ENCODE peak calls at places on chromosomes 11 and 22, in six cellular contexts. One of them, this sample, is unnamed.

GRCh38 chr11:64659417-64660144 is 63.4 kb downstream of the NRXN2 start:
- DNase-seq in esophagus squamous epithelium: no peak
- DNase-seq in fibroblast of lung: peak
- DNase-seq in neural progenitor cell: no peak
- DNase-seq in ovary: no peak
- DNase-seq in cardiac muscle cell: peak
- DNase-seq in this sample: peak

GRCh38 chr22:36052505-36052941 is 23.9 kb upstream of the RBFOX2 start:
- DNase-seq in esophagus squamous epithelium: no peak
- DNase-seq in fibroblast of lung: peak
- DNase-seq in neural progenitor cell: no peak
- DNase-seq in ovary: no peak
- DNase-seq in cardiac muscle cell: no peak
- DNase-seq in this sample: no peak

GRCh38 chr11:70243912-70244652 is 26.4 kb upstream of the PPFIA1 start:
- DNase-seq in esophagus squamous epithelium: no peak
- DNase-seq in fibroblast of lung: peak
- DNase-seq in neural progenitor cell: no peak
- DNase-seq in ovary: no peak
- DNase-seq in cardiac muscle cell: peak
- DNase-seq in this sample: peak

GRCh38 chr11:75919525-75919924 is 104.5 kb downstream of the UVRAG start:
- DNase-seq in esophagus squamous epithelium: no peak
- DNase-seq in fibroblast of lung: no peak
- DNase-seq in neural progenitor cell: no peak
- DNase-seq in ovary: no peak
- DNase-seq in cardiac muscle cell: no peak
- DNase-seq in this sample: peak

GRCh38 chr11:3735827-3736226 is 61.5 kb downstream of the NUP98 start:
- DNase-seq in esophagus squamous epithelium: no peak
- DNase-seq in fibroblast of lung: peak
- DNase-seq in neural progenitor cell: no peak
- DNase-seq in ovary: no peak
- DNase-seq in cardiac muscle cell: peak
- DNase-seq in this sample: no peak

GRCh38 chr11:32121012-32121411 is 30.1 kb downstream of the RCN1 start:
- DNase-seq in esophagus squamous epithelium: no peak
- DNase-seq in fibroblast of lung: no peak
- DNase-seq in neural progenitor cell: no peak
- DNase-seq in ovary: no peak
- DNase-seq in cardiac muscle cell: no peak
- DNase-seq in this sample: no peak

GRCh38 chr22:29726512-29727247 is 6.9 kb downstream of the CABP7 start:
- DNase-seq in esophagus squamous epithelium: no peak
- DNase-seq in fibroblast of lung: peak
- DNase-seq in neural progenitor cell: no peak
- DNase-seq in ovary: no peak
- DNase-seq in cardiac muscle cell: no peak
- DNase-seq in this sample: no peak

GRCh38 chr22:28931844-28932561 is 48.6 kb downstream of the ZNRF3 start:
- DNase-seq in esophagus squamous epithelium: no peak
- DNase-seq in fibroblast of lung: no peak
- DNase-seq in neural progenitor cell: no peak
- DNase-seq in ovary: no peak
- DNase-seq in cardiac muscle cell: no peak
- DNase-seq in this sample: no peak

GRCh38 chr11:118883368-118884071 is at the start of gene CXCR5:
- DNase-seq in esophagus squamous epithelium: no peak
- DNase-seq in fibroblast of lung: peak
- DNase-seq in neural progenitor cell: no peak
- DNase-seq in ovary: no peak
- DNase-seq in cardiac muscle cell: no peak
- DNase-seq in this sample: no peak

GRCh38 chr11:65872555-65873279 is at the start of gene EFEMP2:
- DNase-seq in esophagus squamous epithelium: no peak
- DNase-seq in fibroblast of lung: peak
- DNase-seq in neural progenitor cell: peak
- DNase-seq in ovary: peak
- DNase-seq in cardiac muscle cell: peak
- DNase-seq in this sample: no peak

GRCh38 chr22:47406896-47407295 is 644.4 kb downstream of the TBC1D22A start:
- DNase-seq in esophagus squamous epithelium: no peak
- DNase-seq in fibroblast of lung: no peak
- DNase-seq in neural progenitor cell: no peak
- DNase-seq in ovary: no peak
- DNase-seq in cardiac muscle cell: no peak
- DNase-seq in this sample: no peak

GRCh38 chr22:40006641-40007040 is 11.9 kb downstream of the FAM83F start:
- DNase-seq in esophagus squamous epithelium: no peak
- DNase-seq in fibroblast of lung: no peak
- DNase-seq in neural progenitor cell: no peak
- DNase-seq in ovary: no peak
- DNase-seq in cardiac muscle cell: no peak
- DNase-seq in this sample: no peak

GRCh38 chr11:12118940-12119339 is 8.6 kb downstream of the MICAL2 start:
- DNase-seq in esophagus squamous epithelium: no peak
- DNase-seq in fibroblast of lung: no peak
- DNase-seq in neural progenitor cell: no peak
- DNase-seq in ovary: peak
- DNase-seq in cardiac muscle cell: no peak
- DNase-seq in this sample: no peak

GRCh38 chr11:63564056-63564784 is 1.0 kb upstream of the PLAAT2 start:
- DNase-seq in esophagus squamous epithelium: no peak
- DNase-seq in fibroblast of lung: no peak
- DNase-seq in neural progenitor cell: no peak
- DNase-seq in ovary: no peak
- DNase-seq in cardiac muscle cell: no peak
- DNase-seq in this sample: no peak

GRCh38 chr22:17964153-17964552 is 60.2 kb downstream of the MICAL3 start:
- DNase-seq in esophagus squamous epithelium: no peak
- DNase-seq in fibroblast of lung: peak
- DNase-seq in neural progenitor cell: peak
- DNase-seq in ovary: no peak
- DNase-seq in cardiac muscle cell: no peak
- DNase-seq in this sample: no peak

GRCh38 chr22:17960695-17961442 is 63.5 kb downstream of the MICAL3 start:
- DNase-seq in esophagus squamous epithelium: no peak
- DNase-seq in fibroblast of lung: no peak
- DNase-seq in neural progenitor cell: peak
- DNase-seq in ovary: no peak
- DNase-seq in cardiac muscle cell: no peak
- DNase-seq in this sample: no peak

GRCh38 chr22:17961443-17961729 is 63.0 kb downstream of the MICAL3 start:
- DNase-seq in esophagus squamous epithelium: no peak
- DNase-seq in fibroblast of lung: no peak
- DNase-seq in neural progenitor cell: no peak
- DNase-seq in ovary: no peak
- DNase-seq in cardiac muscle cell: no peak
- DNase-seq in this sample: no peak

GRCh38 chr22:17963015-17963414 is 61.3 kb downstream of the MICAL3 start:
- DNase-seq in esophagus squamous epithelium: no peak
- DNase-seq in fibroblast of lung: no peak
- DNase-seq in neural progenitor cell: no peak
- DNase-seq in ovary: no peak
- DNase-seq in cardiac muscle cell: no peak
- DNase-seq in this sample: no peak

DNA sequence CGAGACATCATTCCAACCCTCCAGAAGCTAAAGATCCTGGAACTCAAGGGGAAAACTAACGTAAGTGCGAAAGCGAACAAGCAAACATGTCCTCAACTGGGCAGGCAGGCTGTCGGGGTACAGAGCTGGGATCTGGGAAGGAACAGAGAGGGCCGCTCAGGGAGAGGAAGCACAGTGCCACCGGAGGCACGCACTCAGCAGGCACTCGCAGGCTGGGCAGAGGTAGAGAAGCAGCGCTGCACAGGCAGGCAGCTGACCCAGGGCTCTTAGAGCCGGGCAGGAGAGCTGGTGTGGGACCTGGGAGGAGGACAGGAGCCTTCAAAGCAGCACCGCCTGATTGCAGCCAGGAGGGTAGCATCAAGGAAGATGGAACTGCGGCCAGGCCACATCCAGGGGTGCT is 62.2 kb downstream of the MICAL3 start:
- DNase-seq in esophagus squamous epithelium: no peak
- DNase-seq in fibroblast of lung: no peak
- DNase-seq in neural progenitor cell: no peak
- DNase-seq in ovary: no peak
- DNase-seq in cardiac muscle cell: no peak
- DNase-seq in this sample: no peak
- TF ChIP-seq CTCF in esophagus squamous epithelium: no peak
- TF ChIP-seq CTCF in fibroblast of lung: no peak
- TF ChIP-seq CTCF in neural progenitor cell: no peak
- TF ChIP-seq CTCF in ovary: no peak
- TF ChIP-seq CTCF in cardiac muscle cell: no peak
- TF ChIP-seq CTCF in this sample: no peak

DNA sequence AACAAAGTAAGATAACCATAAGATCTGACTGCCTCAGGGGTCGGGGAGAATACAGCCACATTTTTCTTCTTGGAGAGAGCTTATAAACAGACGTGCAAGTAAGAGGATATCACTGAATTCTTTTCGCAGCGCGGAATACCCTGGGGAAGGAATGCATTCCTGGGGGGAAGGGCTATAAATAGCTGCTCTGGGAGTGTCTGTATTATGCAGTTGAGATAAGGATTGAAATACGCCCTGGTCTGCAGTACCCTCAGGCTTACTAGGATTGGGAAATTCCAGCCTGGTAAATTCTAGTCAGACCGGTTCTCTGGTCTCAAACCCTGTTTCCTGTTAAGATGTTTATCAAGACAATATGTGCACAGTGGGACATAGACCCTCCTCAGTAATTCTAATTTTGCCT is 1491.7 kb upstream of the RAG2 start:
- DNase-seq in esophagus squamous epithelium: no peak
- DNase-seq in fibroblast of lung: peak
- DNase-seq in neural progenitor cell: peak
- DNase-seq in ovary: no peak
- DNase-seq in cardiac muscle cell: peak
- DNase-seq in this sample: peak
- H3K4me3 ChIP-seq in esophagus squamous epithelium: no peak
- H3K4me3 ChIP-seq in fibroblast of lung: no peak
- H3K4me3 ChIP-seq in neural progenitor cell: no peak
- H3K4me3 ChIP-seq in ovary: no peak
- H3K4me3 ChIP-seq in cardiac muscle cell: no peak
- H3K4me3 ChIP-seq in this sample: no peak

GRCh38 chr22:34111210-34111824 is 191.0 kb upstream of the LARGE1 start:
- DNase-seq in esophagus squamous epithelium: no peak
- DNase-seq in fibroblast of lung: no peak
- DNase-seq in neural progenitor cell: peak
- DNase-seq in ovary: peak
- DNase-seq in cardiac muscle cell: peak
- DNase-seq in this sample: peak

GRCh38 chr22:34108168-34108567 is 187.9 kb upstream of the LARGE1 start:
- DNase-seq in esophagus squamous epithelium: no peak
- DNase-seq in fibroblast of lung: no peak
- DNase-seq in neural progenitor cell: no peak
- DNase-seq in ovary: no peak
- DNase-seq in cardiac muscle cell: no peak
- DNase-seq in this sample: no peak

GRCh38 chr22:34102633-34103032 is 182.4 kb upstream of the LARGE1 start:
- DNase-seq in esophagus squamous epithelium: no peak
- DNase-seq in fibroblast of lung: no peak
- DNase-seq in neural progenitor cell: peak
- DNase-seq in ovary: no peak
- DNase-seq in cardiac muscle cell: no peak
- DNase-seq in this sample: no peak

GRCh38 chr22:34105461-34106062 is 185.3 kb upstream of the LARGE1 start:
- DNase-seq in esophagus squamous epithelium: no peak
- DNase-seq in fibroblast of lung: no peak
- DNase-seq in neural progenitor cell: peak
- DNase-seq in ovary: peak
- DNase-seq in cardiac muscle cell: no peak
- DNase-seq in this sample: no peak
- TF ChIP-seq CTCF in esophagus squamous epithelium: peak
- TF ChIP-seq CTCF in fibroblast of lung: no peak
- TF ChIP-seq CTCF in neural progenitor cell: peak
- TF ChIP-seq CTCF in ovary: no peak
- TF ChIP-seq CTCF in cardiac muscle cell: no peak
- TF ChIP-seq CTCF in this sample: no peak

GRCh38 chr11:85759915-85760314 is 51.0 kb downstream of the SYTL2 start:
- DNase-seq in esophagus squamous epithelium: no peak
- DNase-seq in fibroblast of lung: peak
- DNase-seq in neural progenitor cell: no peak
- DNase-seq in ovary: no peak
- DNase-seq in cardiac muscle cell: peak
- DNase-seq in this sample: peak

GRCh38 chr11:85758480-85759039 is 52.4 kb downstream of the SYTL2 start:
- DNase-seq in esophagus squamous epithelium: no peak
- DNase-seq in fibroblast of lung: no peak
- DNase-seq in neural progenitor cell: no peak
- DNase-seq in ovary: no peak
- DNase-seq in cardiac muscle cell: no peak
- DNase-seq in this sample: no peak

GRCh38 chr11:85755285-85755684 is 55.7 kb downstream of the SYTL2 start:
- DNase-seq in esophagus squamous epithelium: no peak
- DNase-seq in fibroblast of lung: no peak
- DNase-seq in neural progenitor cell: no peak
- DNase-seq in ovary: no peak
- DNase-seq in cardiac muscle cell: no peak
- DNase-seq in this sample: no peak

GRCh38 chr11:85758026-85758425 is 52.9 kb downstream of the SYTL2 start:
- DNase-seq in esophagus squamous epithelium: no peak
- DNase-seq in fibroblast of lung: no peak
- DNase-seq in neural progenitor cell: no peak
- DNase-seq in ovary: no peak
- DNase-seq in cardiac muscle cell: no peak
- DNase-seq in this sample: no peak

GRCh38 chr11:85756401-85757200 is 54.3 kb downstream of the SYTL2 start:
- DNase-seq in esophagus squamous epithelium: no peak
- DNase-seq in fibroblast of lung: no peak
- DNase-seq in neural progenitor cell: no peak
- DNase-seq in ovary: no peak
- DNase-seq in cardiac muscle cell: no peak
- DNase-seq in this sample: no peak
- H3K4me3 ChIP-seq in esophagus squamous epithelium: no peak
- H3K4me3 ChIP-seq in fibroblast of lung: no peak
- H3K4me3 ChIP-seq in neural progenitor cell: no peak
- H3K4me3 ChIP-seq in ovary: no peak
- H3K4me3 ChIP-seq in cardiac muscle cell: no peak
- H3K4me3 ChIP-seq in this sample: no peak

GRCh38 chr11:67452141-67452952 is at the start of gene GPR152:
- DNase-seq in esophagus squamous epithelium: no peak
- DNase-seq in fibroblast of lung: no peak
- DNase-seq in neural progenitor cell: no peak
- DNase-seq in ovary: no peak
- DNase-seq in cardiac muscle cell: no peak
- DNase-seq in this sample: no peak
- TF ChIP-seq CTCF in esophagus squamous epithelium: no peak
- TF ChIP-seq CTCF in fibroblast of lung: no peak
- TF ChIP-seq CTCF in neural progenitor cell: no peak
- TF ChIP-seq CTCF in ovary: no peak
- TF ChIP-seq CTCF in cardiac muscle cell: no peak
- TF ChIP-seq CTCF in this sample: no peak

GRCh38 chr11:128523616-128524015 is 63.7 kb downstream of the ETS1 start:
- DNase-seq in esophagus squamous epithelium: no peak
- DNase-seq in fibroblast of lung: peak
- DNase-seq in neural progenitor cell: no peak
- DNase-seq in ovary: no peak
- DNase-seq in cardiac muscle cell: peak
- DNase-seq in this sample: peak
- H3K4me3 ChIP-seq in esophagus squamous epithelium: no peak
- H3K4me3 ChIP-seq in fibroblast of lung: no peak
- H3K4me3 ChIP-seq in neural progenitor cell: no peak
- H3K4me3 ChIP-seq in ovary: no peak
- H3K4me3 ChIP-seq in cardiac muscle cell: no peak
- H3K4me3 ChIP-seq in this sample: no peak

This sample was measured in fibroblast of the aortic adventitia.